ENCODE peak calls at places on chromosomes 3 and 15, in nine cellular contexts. F is dorsolateral prefrontal cortex, U is GM12865, C is choroid plexus epithelial cell, I is fibroblast of lung, Q is right lobe of liver, J is BJ, E is heart right ventricle, K is kidney epithelial cell. M is an unnamed sample.
A peak's percentile ranks its signal among the peaks of the same experiment; 100 is the strongest.

GRCh38 chr15:64464271-64465005 is 4.1 kb downstream of the ZNF609 start:
- DNase-seq in F (no peak), U (no peak), C (no peak), I (peak; percentile 57), Q (no peak), J (no peak), E (no peak), K (no peak), M (peak; percentile 26)

GRCh38 chr15:78691873-78692421 is 50.9 kb upstream of the CHRNB4 start:
- DNase-seq in F (no peak), U (no peak), C (no peak), I (no peak), Q (peak; percentile 23), J (no peak), E (no peak), K (no peak), M (no peak)

GRCh38 chr3:52291508-52292181 is 4.0 kb downstream of the GLYCTK start:
- DNase-seq in F (no peak), U (peak; percentile 57), C (peak; percentile 41), I (no peak), Q (no peak), J (no peak), E (no peak), K (no peak), M (no peak)

GRCh38 chr3:57797701-57798487 is 41.8 kb downstream of the SLMAP start:
- DNase-seq in F (no peak), U (no peak), C (no peak), I (no peak), Q (no peak), J (no peak), E (no peak), K (no peak), M (no peak)

GRCh38 chr15:27342991-27343390 is 372.0 kb downstream of the GABRG3 start:
- DNase-seq in F (no peak), U (no peak), C (no peak), I (no peak), Q (no peak), J (no peak), E (no peak), K (no peak), M (no peak)

GRCh38 chr3:77931272-77932009 is 891.5 kb downstream of the ROBO2 start:
- DNase-seq in F (no peak), U (no peak), C (peak; percentile 45), I (peak; percentile 6), Q (no peak), J (peak; percentile 8), E (no peak), K (no peak), M (no peak)

GRCh38 chr3:13282986-13283876 is 136.9 kb downstream of the NUP210 start:
- DNase-seq in F (no peak), U (no peak), C (no peak), I (peak; percentile 21), Q (no peak), J (no peak), E (peak; percentile 46), K (no peak), M (no peak)

GRCh38 chr3:30011237-30011803 is 595.1 kb upstream of the TGFBR2 start:
- DNase-seq in F (no peak), U (no peak), C (peak; percentile 9), I (no peak), Q (no peak), J (no peak), E (no peak), K (no peak), M (no peak)

GRCh38 chr15:69656271-69657030 is 203.8 kb downstream of the RPLP1 start:
- DNase-seq in F (no peak), U (no peak), C (no peak), I (no peak), Q (peak; percentile 43), J (no peak), E (no peak), K (no peak), M (no peak)

GRCh38 chr3:165854696-165855095 is 17.5 kb upstream of the BCHE start:
- DNase-seq in F (no peak), U (peak; percentile 10), C (peak; percentile 23), I (peak; percentile 27), Q (no peak), J (no peak), E (no peak), K (no peak), M (peak; percentile 31)

GRCh38 chr15:58065011-58065444 is 483 bp downstream of the ALDH1A2 start:
- DNase-seq in F (no peak), U (no peak), C (no peak), I (no peak), Q (no peak), J (no peak), E (peak; percentile 26), K (no peak), M (no peak)

GRCh38 chr3:11832964-11833621 is 13.6 kb downstream of the TAMM41 start:
- DNase-seq in F (peak; percentile 30), U (no peak), C (peak; percentile 58), I (peak; percentile 8), Q (peak; percentile 81), J (no peak), E (no peak), K (no peak), M (no peak)

GRCh38 chr15:70259030-70259424 is 161.3 kb upstream of the TLE3 start:
- DNase-seq in F (no peak), U (peak; percentile 59), C (peak; percentile 83), I (peak; percentile 69), Q (peak; percentile 57), J (no peak), E (peak; percentile 53), K (no peak), M (peak; percentile 48)

GRCh38 chr3:100710355-100711198 is 1.3 kb downstream of the TFG start:
- DNase-seq in F (no peak), U (peak; percentile 87), C (peak; percentile 86), I (peak; percentile 68), Q (no peak), J (no peak), E (no peak), K (peak; percentile 14), M (peak; percentile 70)

GRCh38 chr3:87771338-87772059 is 287.3 kb downstream of the CGGBP1 start:
- DNase-seq in F (no peak), U (peak; percentile 66), C (peak; percentile 75), I (peak; percentile 8), Q (peak; percentile 50), J (no peak), E (no peak), K (no peak), M (no peak)

DNA sequence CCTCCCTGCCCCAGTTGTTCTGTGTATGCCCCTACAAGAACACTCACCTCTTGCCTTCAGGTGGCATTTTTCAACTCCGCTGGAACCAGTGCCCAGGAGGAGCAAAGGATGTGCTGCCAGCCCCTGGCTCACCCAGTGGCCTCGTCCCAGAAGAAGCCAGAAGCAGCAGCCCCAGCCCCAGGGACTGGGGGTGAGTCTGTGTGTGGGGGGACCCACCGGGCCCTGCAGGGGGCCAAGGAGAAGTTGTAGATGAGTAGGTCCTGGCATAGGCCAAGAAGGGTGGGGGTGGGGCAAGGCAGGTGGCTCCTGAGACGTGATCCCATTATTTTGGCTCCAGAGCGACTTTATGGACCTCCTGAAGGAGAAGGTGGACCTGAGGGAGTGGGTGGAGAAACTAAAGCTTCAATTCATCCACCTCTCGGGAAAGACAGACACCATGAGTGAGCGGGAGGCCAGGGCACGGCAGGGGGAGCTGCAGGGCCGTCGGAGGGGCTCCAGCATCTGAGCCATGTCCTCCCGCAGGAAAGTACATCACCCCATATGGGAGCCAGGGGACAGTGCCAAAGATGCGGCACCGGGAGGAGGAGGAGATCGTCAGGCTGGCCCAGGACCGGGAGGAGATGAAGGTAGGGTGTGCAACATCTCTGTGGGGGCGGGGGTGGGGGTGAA is 29.3 kb downstream of the NGRN start:
- DNase-seq in F (no peak), U (no peak), C (no peak), I (no peak), Q (no peak), J (no peak), E (no peak), K (no peak), M (no peak)
- TF ChIP-seq CTCF in F (no peak), U (no peak), C (peak; percentile 26), I (no peak), Q (no peak), J (no peak), E (no peak), K (peak; percentile 10), M (no peak)

DNA sequence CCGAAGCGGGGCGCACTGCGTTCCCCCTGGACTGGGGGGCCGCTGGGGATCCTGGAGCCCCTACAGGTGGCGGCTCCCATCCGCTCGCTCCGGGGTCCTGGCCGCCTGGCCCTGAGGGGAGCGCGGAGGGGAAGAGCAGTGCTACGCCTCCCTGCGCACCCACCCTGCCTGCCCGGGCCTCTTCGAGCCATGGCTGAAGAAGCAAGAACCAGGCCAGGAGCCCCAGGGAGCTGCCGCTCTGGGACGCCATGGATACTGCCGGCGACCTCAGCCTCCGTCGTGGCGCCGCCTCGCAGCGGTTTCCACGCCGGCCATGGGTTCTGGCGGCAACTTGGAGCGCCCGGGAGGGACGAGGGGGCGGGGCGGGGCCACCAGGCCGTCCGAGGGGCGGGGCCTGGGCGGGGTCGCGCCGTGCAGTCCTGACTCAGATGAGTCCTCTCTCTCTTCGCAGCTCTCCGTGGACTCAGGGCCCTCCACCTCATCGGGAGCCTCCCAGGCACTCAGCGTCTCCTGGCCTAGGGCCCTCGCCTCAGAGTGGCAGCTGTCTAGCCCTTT is 50.9 kb downstream of the MYL3 start:
- DNase-seq in F (no peak), U (peak; percentile 18), C (peak; percentile 34), I (peak; percentile 53), Q (peak; percentile 70), J (peak; percentile 4), E (peak; percentile 73), K (peak; percentile 25), M (peak; percentile 47)
- H3K4me3 ChIP-seq in F (peak overlapping the region; percentile 28), U (no peak overlapping the region), C (peak overlapping the region; percentile 39), I (no peak overlapping the region), Q (peak overlapping the region; percentile 56), J (peak overlapping the region; percentile 17), E (peak overlapping the region; percentile 36), K (peak overlapping the region; percentile 26), M (peak overlapping the region; percentile 18)

DNA sequence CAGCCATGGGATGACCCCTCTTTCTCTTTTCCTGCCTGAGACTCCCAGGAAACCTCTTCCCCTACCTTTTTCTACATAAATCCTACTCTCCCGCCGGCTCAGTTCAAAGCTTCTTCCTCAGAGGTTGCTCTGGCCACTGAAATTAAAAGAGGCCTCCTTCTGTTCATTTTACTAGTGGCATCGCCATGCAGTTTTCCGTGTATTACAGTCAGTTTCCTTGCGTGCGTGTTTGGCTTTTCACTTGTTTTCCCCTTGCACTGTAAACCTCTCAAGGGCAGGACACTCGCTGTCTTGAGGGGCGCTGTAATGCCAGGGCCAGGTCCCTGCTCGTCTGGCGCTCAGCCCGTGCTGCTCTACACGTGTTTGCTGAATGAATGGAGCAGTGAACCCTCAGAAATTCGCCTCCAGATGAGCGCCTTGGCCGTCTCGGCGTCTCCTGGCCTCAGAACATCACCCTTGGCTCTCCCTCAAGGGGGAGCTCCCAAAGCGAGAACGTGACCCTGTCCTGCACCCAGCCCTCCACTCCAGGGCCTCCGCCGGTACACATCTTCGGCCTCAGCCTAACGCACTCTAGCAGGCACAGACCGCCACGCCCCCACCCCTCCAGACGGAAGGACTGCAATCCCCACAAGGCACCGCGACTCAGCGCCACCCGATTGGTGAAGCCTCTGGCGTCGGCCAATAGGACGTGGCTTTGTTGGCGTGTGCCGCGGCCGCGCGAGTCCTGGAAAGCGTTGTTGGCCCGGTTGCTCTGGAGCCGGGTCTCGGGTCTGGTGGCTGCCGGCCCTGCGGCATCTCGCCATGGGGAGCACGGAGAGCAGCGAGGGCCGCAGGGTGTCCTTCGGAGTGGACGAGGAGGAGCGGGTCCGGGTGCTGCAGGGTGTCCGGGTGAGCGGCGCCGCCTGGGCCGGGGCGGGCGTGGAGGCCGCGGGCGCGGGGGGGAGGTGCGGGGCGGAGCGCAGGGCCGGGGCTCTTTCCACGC is at the start of gene CHCHD6:
- DNase-seq in F (peak; percentile 92), U (peak; percentile 97), C (peak; percentile 97), I (peak; percentile 94), Q (peak; percentile 96), J (peak; percentile 41), E (peak; percentile 97), K (peak; percentile 68), M (peak; percentile 93)
- TF ChIP-seq CTCF in F (peak; percentile 20), U (no peak), C (no peak), I (no peak), Q (no peak), J (peak; percentile 19), E (no peak), K (peak; percentile 25), M (no peak)

GRCh38 chr3:138349926-138350665 is 1.7 kb downstream of the MRAS start:
- DNase-seq in F (no peak), U (no peak), C (peak; percentile 52), I (peak; percentile 25), Q (no peak), J (no peak), E (no peak), K (no peak), M (peak; percentile 12)
- H3K4me3 ChIP-seq in F (peak overlapping the region; percentile 85), U (no peak overlapping the region), C (peak overlapping the region; percentile 74), I (no peak overlapping the region), Q (no peak overlapping the region), J (no peak overlapping the region), E (peak overlapping the region; percentile 94), K (no peak overlapping the region), M (no peak overlapping the region)